ENCODE peak calls at places on chromosomes 2 and 18, in seven cellular contexts. C is CD8-positive, alpha-beta T cell; P is substantia nigra; O is GM13976; R is GM04504; S is activated CD8-positive, alpha-beta memory T cell treated with anti-CD3 and anti-CD28 coated beads for 24 hours; J is nucleus accumbens. V is an unnamed sample.

GRCh38 chr2:144515694-144516416 is 4.1 kb downstream of the ZEB2 start:
- DNase-seq in C (peak), P (no peak), O (peak), R (no peak), S (peak), J (no peak), V (no peak)

GRCh38 chr2:101627284-101628049 is 70.0 kb upstream of the MAP4K4 start:
- DNase-seq in C (no peak), P (no peak), O (no peak), R (no peak), S (no peak), J (no peak), V (no peak)

GRCh38 chr2:78407960-78408794 is 617.3 kb upstream of the REG3G start:
- DNase-seq in C (no peak), P (no peak), O (no peak), R (no peak), S (no peak), J (no peak), V (no peak)

GRCh38 chr2:230879271-230879882 is 14.6 kb downstream of the ITM2C start:
- DNase-seq in C (no peak), P (no peak), O (no peak), R (no peak), S (peak), J (no peak), V (no peak)

GRCh38 chr2:69138247-69138754 is 125.3 kb downstream of the ANTXR1 start:
- DNase-seq in C (no peak), P (no peak), O (no peak), R (peak), S (no peak), J (no peak), V (no peak)

GRCh38 chr2:46308081-46308480 is 10.9 kb downstream of the EPAS1 start:
- DNase-seq in C (no peak), P (no peak), O (no peak), R (no peak), S (no peak), J (no peak), V (no peak)

GRCh38 chr18:43780782-43781340 is 503.6 kb upstream of the SYT4 start:
- DNase-seq in C (no peak), P (no peak), O (no peak), R (peak), S (no peak), J (no peak), V (no peak)

GRCh38 chr2:157246212-157247067 is 11.1 kb upstream of the GALNT5 start:
- DNase-seq in C (no peak), P (no peak), O (peak), R (peak), S (no peak), J (no peak), V (peak)

GRCh38 chr2:156672569-156673270 is 236.5 kb downstream of the GPD2 start:
- DNase-seq in C (no peak), P (no peak), O (no peak), R (no peak), S (no peak), J (no peak), V (no peak)

GRCh38 chr2:95158891-95159619 is 593 bp downstream of the ZNF514 start:
- DNase-seq in C (peak), P (no peak), O (peak), R (peak), S (peak), J (peak), V (peak)

V was measured in GM06990.